ENCODE peak calls at places on chromosomes 1 and 21, in ten cellular contexts. One of them, this sample, is unnamed.

GRCh38 chr1:33470495-33471012 is 1.9 kb upstream of the ZSCAN20 start:
- DNase-seq in stomach: peak
- DNase-seq in heart right ventricle: peak
- DNase-seq in prostate gland: peak
- DNase-seq in lower lobe of right lung: peak
- DNase-seq in uterus: peak
- DNase-seq in esophagus squamous epithelium: peak
- DNase-seq in foreskin fibroblast: peak
- DNase-seq in neural progenitor cell: peak
- DNase-seq in NB4: peak
- DNase-seq in this sample: peak

GRCh38 chr1:41122851-41123518 is 101.5 kb upstream of the SLFNL1 start:
- DNase-seq in foreskin fibroblast: peak
- DNase-seq in neural progenitor cell: peak
- DNase-seq in uterus: no peak
- DNase-seq in heart right ventricle: no peak
- DNase-seq in prostate gland: peak
- DNase-seq in esophagus squamous epithelium: no peak
- DNase-seq in lower lobe of right lung: no peak
- DNase-seq in stomach: peak
- DNase-seq in NB4: peak
- DNase-seq in this sample: peak

GRCh38 chr1:245086389-245086969 is 68.3 kb upstream of the KIF26B start:
- DNase-seq in prostate gland: no peak
- DNase-seq in lower lobe of right lung: no peak
- DNase-seq in stomach: no peak
- DNase-seq in neural progenitor cell: no peak
- DNase-seq in heart right ventricle: no peak
- DNase-seq in uterus: no peak
- DNase-seq in esophagus squamous epithelium: no peak
- DNase-seq in NB4: no peak
- DNase-seq in foreskin fibroblast: peak
- DNase-seq in this sample: peak

GRCh38 chr1:21659924-21660326 is 9.2 kb downstream of the RAP1GAP start:
- DNase-seq in NB4: no peak
- DNase-seq in foreskin fibroblast: no peak
- DNase-seq in lower lobe of right lung: no peak
- DNase-seq in neural progenitor cell: no peak
- DNase-seq in prostate gland: no peak
- DNase-seq in uterus: no peak
- DNase-seq in stomach: no peak
- DNase-seq in heart right ventricle: no peak
- DNase-seq in esophagus squamous epithelium: no peak
- DNase-seq in this sample: no peak

GRCh38 chr21:44294391-44295162 is 5.3 kb upstream of the PFKL start:
- DNase-seq in lower lobe of right lung: no peak
- DNase-seq in NB4: peak
- DNase-seq in heart right ventricle: peak
- DNase-seq in foreskin fibroblast: peak
- DNase-seq in prostate gland: no peak
- DNase-seq in stomach: peak
- DNase-seq in uterus: peak
- DNase-seq in esophagus squamous epithelium: no peak
- DNase-seq in neural progenitor cell: no peak
- DNase-seq in this sample: peak

GRCh38 chr1:172154571-172154970 is 265.9 kb upstream of the C1orf105 start:
- DNase-seq in lower lobe of right lung: no peak
- DNase-seq in esophagus squamous epithelium: no peak
- DNase-seq in stomach: no peak
- DNase-seq in NB4: no peak
- DNase-seq in prostate gland: no peak
- DNase-seq in foreskin fibroblast: peak
- DNase-seq in heart right ventricle: no peak
- DNase-seq in uterus: no peak
- DNase-seq in neural progenitor cell: no peak
- DNase-seq in this sample: peak

GRCh38 chr1:59752556-59753412 is 62.0 kb upstream of the HOOK1 start:
- DNase-seq in neural progenitor cell: no peak
- DNase-seq in uterus: no peak
- DNase-seq in heart right ventricle: no peak
- DNase-seq in esophagus squamous epithelium: no peak
- DNase-seq in foreskin fibroblast: no peak
- DNase-seq in stomach: no peak
- DNase-seq in lower lobe of right lung: no peak
- DNase-seq in prostate gland: no peak
- DNase-seq in NB4: no peak
- DNase-seq in this sample: no peak

GRCh38 chr1:203281851-203282661 is 23.3 kb upstream of the BTG2 start:
- DNase-seq in NB4: no peak
- DNase-seq in neural progenitor cell: no peak
- DNase-seq in esophagus squamous epithelium: no peak
- DNase-seq in lower lobe of right lung: no peak
- DNase-seq in stomach: no peak
- DNase-seq in heart right ventricle: no peak
- DNase-seq in prostate gland: no peak
- DNase-seq in foreskin fibroblast: no peak
- DNase-seq in uterus: no peak
- DNase-seq in this sample: no peak

GRCh38 chr1:37479255-37480124 is 5.1 kb downstream of the ZC3H12A start:
- DNase-seq in NB4: peak
- DNase-seq in heart right ventricle: peak
- DNase-seq in uterus: peak
- DNase-seq in foreskin fibroblast: peak
- DNase-seq in neural progenitor cell: no peak
- DNase-seq in prostate gland: peak
- DNase-seq in esophagus squamous epithelium: peak
- DNase-seq in lower lobe of right lung: peak
- DNase-seq in stomach: peak
- DNase-seq in this sample: peak

GRCh38 chr1:44604167-44604955 is 69.9 kb downstream of the TMEM53 start:
- DNase-seq in prostate gland: no peak
- DNase-seq in heart right ventricle: no peak
- DNase-seq in uterus: no peak
- DNase-seq in lower lobe of right lung: no peak
- DNase-seq in neural progenitor cell: no peak
- DNase-seq in foreskin fibroblast: peak
- DNase-seq in stomach: no peak
- DNase-seq in NB4: no peak
- DNase-seq in esophagus squamous epithelium: no peak
- DNase-seq in this sample: no peak

GRCh38 chr1:236922190-236922589 is 82.1 kb downstream of the MT1HL1 start:
- DNase-seq in NB4: no peak
- DNase-seq in esophagus squamous epithelium: no peak
- DNase-seq in prostate gland: no peak
- DNase-seq in neural progenitor cell: no peak
- DNase-seq in lower lobe of right lung: no peak
- DNase-seq in heart right ventricle: no peak
- DNase-seq in foreskin fibroblast: no peak
- DNase-seq in stomach: no peak
- DNase-seq in uterus: no peak
- DNase-seq in this sample: no peak

GRCh38 chr21:46604975-46605758 is at the start of gene S100B:
- DNase-seq in lower lobe of right lung: no peak
- DNase-seq in heart right ventricle: no peak
- DNase-seq in foreskin fibroblast: no peak
- DNase-seq in esophagus squamous epithelium: no peak
- DNase-seq in prostate gland: no peak
- DNase-seq in neural progenitor cell: peak
- DNase-seq in stomach: no peak
- DNase-seq in uterus: no peak
- DNase-seq in NB4: peak
- DNase-seq in this sample: no peak

GRCh38 chr1:230909974-230910754 is 41.8 kb upstream of the C1orf198 start:
- DNase-seq in stomach: peak
- DNase-seq in neural progenitor cell: no peak
- DNase-seq in NB4: no peak
- DNase-seq in foreskin fibroblast: no peak
- DNase-seq in esophagus squamous epithelium: no peak
- DNase-seq in prostate gland: peak
- DNase-seq in lower lobe of right lung: no peak
- DNase-seq in heart right ventricle: no peak
- DNase-seq in uterus: peak
- DNase-seq in this sample: no peak

GRCh38 chr1:204102029-204102611 is 29.2 kb downstream of the SOX13 start:
- DNase-seq in uterus: no peak
- DNase-seq in neural progenitor cell: no peak
- DNase-seq in heart right ventricle: no peak
- DNase-seq in NB4: no peak
- DNase-seq in foreskin fibroblast: no peak
- DNase-seq in lower lobe of right lung: no peak
- DNase-seq in stomach: no peak
- DNase-seq in esophagus squamous epithelium: no peak
- DNase-seq in prostate gland: no peak
- DNase-seq in this sample: no peak

GRCh38 chr1:104765115-104765514 is 1015.4 kb downstream of the AMY1C start:
- DNase-seq in esophagus squamous epithelium: no peak
- DNase-seq in prostate gland: no peak
- DNase-seq in lower lobe of right lung: no peak
- DNase-seq in heart right ventricle: no peak
- DNase-seq in NB4: peak
- DNase-seq in neural progenitor cell: no peak
- DNase-seq in stomach: no peak
- DNase-seq in uterus: no peak
- DNase-seq in foreskin fibroblast: peak
- DNase-seq in this sample: peak

GRCh38 chr1:77499466-77499865 is 183.0 kb downstream of the ZZZ3 start:
- DNase-seq in heart right ventricle: no peak
- DNase-seq in neural progenitor cell: no peak
- DNase-seq in prostate gland: no peak
- DNase-seq in lower lobe of right lung: no peak
- DNase-seq in stomach: no peak
- DNase-seq in foreskin fibroblast: no peak
- DNase-seq in uterus: no peak
- DNase-seq in esophagus squamous epithelium: no peak
- DNase-seq in NB4: no peak
- DNase-seq in this sample: no peak

GRCh38 chr1:229006121-229006870 is 264.6 kb upstream of the RAB4A start:
- DNase-seq in lower lobe of right lung: no peak
- DNase-seq in foreskin fibroblast: no peak
- DNase-seq in uterus: no peak
- DNase-seq in stomach: no peak
- DNase-seq in prostate gland: no peak
- DNase-seq in heart right ventricle: no peak
- DNase-seq in NB4: peak
- DNase-seq in esophagus squamous epithelium: no peak
- DNase-seq in neural progenitor cell: no peak
- DNase-seq in this sample: peak
- H3K4me3 ChIP-seq in lower lobe of right lung: no peak
- H3K4me3 ChIP-seq in foreskin fibroblast: no peak
- H3K4me3 ChIP-seq in uterus: no peak
- H3K4me3 ChIP-seq in stomach: no peak
- H3K4me3 ChIP-seq in prostate gland: no peak
- H3K4me3 ChIP-seq in heart right ventricle: no peak
- H3K4me3 ChIP-seq in NB4: no peak
- H3K4me3 ChIP-seq in esophagus squamous epithelium: no peak
- H3K4me3 ChIP-seq in neural progenitor cell: no peak
- H3K4me3 ChIP-seq in this sample: no peak

GRCh38 chr1:18560692-18561091 is 70.0 kb upstream of the PAX7 start:
- DNase-seq in foreskin fibroblast: no peak
- DNase-seq in prostate gland: no peak
- DNase-seq in NB4: no peak
- DNase-seq in lower lobe of right lung: no peak
- DNase-seq in esophagus squamous epithelium: no peak
- DNase-seq in uterus: no peak
- DNase-seq in stomach: no peak
- DNase-seq in neural progenitor cell: no peak
- DNase-seq in heart right ventricle: no peak
- DNase-seq in this sample: no peak
- TF ChIP-seq CTCF in foreskin fibroblast: no peak
- TF ChIP-seq CTCF in prostate gland: no peak
- TF ChIP-seq CTCF in NB4: no peak
- TF ChIP-seq CTCF in lower lobe of right lung: no peak
- TF ChIP-seq CTCF in esophagus squamous epithelium: no peak
- TF ChIP-seq CTCF in uterus: no peak
- TF ChIP-seq CTCF in stomach: no peak
- TF ChIP-seq CTCF in neural progenitor cell: peak
- TF ChIP-seq CTCF in heart right ventricle: no peak
- TF ChIP-seq CTCF in this sample: no peak

DNA sequence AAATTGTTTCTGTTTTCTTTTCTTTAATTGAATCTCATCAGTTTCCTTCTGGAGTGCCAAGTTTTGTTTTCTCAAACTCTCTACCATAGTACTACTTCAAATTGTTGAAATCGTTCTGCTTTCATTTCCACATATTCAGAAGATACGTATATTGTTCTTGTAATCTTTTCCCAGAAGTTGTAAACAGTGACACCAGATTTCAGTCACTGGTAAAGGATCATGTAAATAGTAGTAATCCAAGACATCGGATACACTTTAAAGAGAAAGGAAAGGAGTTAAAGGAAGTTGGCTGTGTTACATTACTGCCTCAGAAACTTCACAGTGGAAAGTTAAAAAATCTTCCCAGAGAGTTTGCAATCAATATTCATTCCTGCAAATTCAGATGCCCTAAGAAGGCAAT is 67.5 kb downstream of the RGL1 start:
- DNase-seq in neural progenitor cell: no peak
- DNase-seq in stomach: no peak
- DNase-seq in lower lobe of right lung: no peak
- DNase-seq in heart right ventricle: no peak
- DNase-seq in esophagus squamous epithelium: no peak
- DNase-seq in uterus: no peak
- DNase-seq in foreskin fibroblast: no peak
- DNase-seq in prostate gland: no peak
- DNase-seq in NB4: no peak
- DNase-seq in this sample: peak
- H3K4me3 ChIP-seq in neural progenitor cell: no peak
- H3K4me3 ChIP-seq in stomach: no peak
- H3K4me3 ChIP-seq in lower lobe of right lung: no peak
- H3K4me3 ChIP-seq in heart right ventricle: no peak
- H3K4me3 ChIP-seq in esophagus squamous epithelium: no peak
- H3K4me3 ChIP-seq in uterus: no peak
- H3K4me3 ChIP-seq in foreskin fibroblast: peak
- H3K4me3 ChIP-seq in prostate gland: no peak
- H3K4me3 ChIP-seq in NB4: no peak
- H3K4me3 ChIP-seq in this sample: peak

DNA sequence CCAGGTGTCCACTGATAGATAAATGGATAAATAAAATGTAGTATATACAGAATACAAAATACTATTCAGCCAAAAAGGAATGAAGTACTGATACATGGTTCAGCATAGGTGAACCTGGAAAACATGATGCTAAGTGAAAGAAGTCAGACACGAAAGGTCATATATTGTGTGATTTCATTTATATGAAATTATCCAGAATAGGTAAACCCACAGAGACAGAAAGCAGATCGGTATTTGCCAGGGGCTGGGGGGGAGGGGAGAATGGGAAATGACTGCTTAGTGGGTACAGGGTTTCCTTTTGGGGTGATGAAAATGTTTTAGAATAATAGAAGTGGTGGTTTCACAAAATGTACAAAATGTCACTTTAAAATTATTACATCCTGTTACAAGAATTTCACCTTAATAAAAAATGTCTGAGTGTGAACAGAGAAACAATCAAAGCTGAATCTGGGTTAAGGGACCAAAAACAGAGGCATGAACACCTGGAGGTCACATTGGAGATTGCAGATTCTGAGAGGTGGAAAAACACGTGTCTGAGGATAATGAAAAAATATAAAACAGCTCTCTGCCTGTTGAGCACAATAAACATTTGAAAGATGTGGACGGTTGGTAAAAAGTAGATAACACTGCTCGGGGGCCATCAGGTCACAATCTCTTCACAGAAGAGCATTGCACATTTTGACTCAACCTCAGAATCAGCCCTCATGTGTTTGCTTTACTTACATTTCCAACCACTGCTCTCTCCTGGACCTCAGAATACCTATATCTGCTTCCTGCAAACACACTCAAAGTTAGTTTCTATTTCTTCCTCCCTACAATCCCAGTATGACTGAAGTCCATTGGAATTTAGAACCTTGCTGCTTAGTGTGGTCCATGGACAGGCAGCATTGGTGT is 3.3 kb downstream of the SLAMF6 start:
- DNase-seq in foreskin fibroblast: no peak
- DNase-seq in NB4: no peak
- DNase-seq in uterus: no peak
- DNase-seq in heart right ventricle: no peak
- DNase-seq in stomach: no peak
- DNase-seq in prostate gland: no peak
- DNase-seq in lower lobe of right lung: no peak
- DNase-seq in esophagus squamous epithelium: no peak
- DNase-seq in neural progenitor cell: no peak
- DNase-seq in this sample: no peak
- TF ChIP-seq CTCF in foreskin fibroblast: no peak
- TF ChIP-seq CTCF in NB4: no peak
- TF ChIP-seq CTCF in uterus: no peak
- TF ChIP-seq CTCF in heart right ventricle: no peak
- TF ChIP-seq CTCF in stomach: no peak
- TF ChIP-seq CTCF in prostate gland: no peak
- TF ChIP-seq CTCF in lower lobe of right lung: no peak
- TF ChIP-seq CTCF in esophagus squamous epithelium: no peak
- TF ChIP-seq CTCF in neural progenitor cell: peak
- TF ChIP-seq CTCF in this sample: no peak

This sample was measured in fibroblast of pulmonary artery.